ENCODE peak calls at places on chromosome 9, in ten cellular contexts. G is K562, J is suprapubic skin, Z is stomach, C is SK-N-SH, A is transverse colon, R is GM12878, N is H1, H is tibial nerve, D is HepG2. X is an unnamed sample. For H3K27me3, the result is how much of the 10 kb centered on the place peaks cover.

GRCh38 chr9:86075132-86075807 is 24.1 kb downstream of the GOLM1 start:
- DNase-seq in G (no peak), J (no peak), Z (no peak), C (no peak), A (no peak), R (no peak), N (no peak), H (no peak), D (no peak), X (no peak)

GRCh38 chr9:114409103-114409780 is 21.5 kb upstream of the AKNA start:
- DNase-seq in G (no peak), J (no peak), Z (no peak), C (no peak), A (no peak), R (no peak), N (no peak), H (no peak), D (no peak), X (no peak)

GRCh38 chr9:98860871-98861293 is 53.4 kb downstream of the GALNT12 start:
- DNase-seq in G (peak), J (no peak), Z (peak), C (peak), A (peak), R (no peak), N (no peak), H (peak), D (no peak), X (peak)

GRCh38 chr9:134991808-134992754 is 74.4 kb upstream of the FCN1 start:
- DNase-seq in G (no peak), J (peak), Z (no peak), C (no peak), A (no peak), R (no peak), N (no peak), H (no peak), D (no peak), X (peak)

GRCh38 chr9:134485653-134486052 is 155.9 kb upstream of the COL5A1 start:
- DNase-seq in G (no peak), J (no peak), Z (no peak), C (no peak), A (peak), R (peak), N (no peak), H (peak), D (no peak), X (peak)

GRCh38 chr9:111843971-111844370 is 49.2 kb upstream of the SHOC1 start:
- DNase-seq in G (no peak), J (no peak), Z (no peak), C (no peak), A (no peak), R (no peak), N (no peak), H (no peak), D (no peak), X (no peak)

GRCh38 chr9:92432350-92432749 is 8.1 kb upstream of the OMD start:
- DNase-seq in G (no peak), J (no peak), Z (no peak), C (no peak), A (no peak), R (no peak), N (no peak), H (no peak), D (no peak), X (no peak)

GRCh38 chr9:96620832-96621269 is 1.2 kb upstream of the CDC14B start:
- DNase-seq in G (no peak), J (no peak), Z (no peak), C (no peak), A (no peak), R (no peak), N (peak), H (no peak), D (peak), X (no peak)

GRCh38 chr9:93670208-93671029 is 94.0 kb downstream of the PHF2 start:
- DNase-seq in G (no peak), J (peak), Z (peak), C (peak), A (peak), R (no peak), N (no peak), H (peak), D (no peak), X (peak)

GRCh38 chr9:113640418-113640817 is 176.9 kb downstream of the RGS3 start:
- DNase-seq in G (no peak), J (peak), Z (no peak), C (no peak), A (no peak), R (no peak), N (no peak), H (no peak), D (no peak), X (peak)

GRCh38 chr9:125432715-125433385 is 171.2 kb downstream of the GAPVD1 start:
- DNase-seq in G (no peak), J (peak), Z (no peak), C (no peak), A (no peak), R (no peak), N (no peak), H (no peak), D (no peak), X (peak)

GRCh38 chr9:137786511-137786920 is 91.1 kb upstream of the CACNA1B start:
- DNase-seq in G (no peak), J (no peak), Z (no peak), C (no peak), A (no peak), R (no peak), N (no peak), H (no peak), D (no peak), X (peak)

GRCh38 chr9:81242866-81243265 is 446.5 kb downstream of the TLE1 start:
- DNase-seq in G (no peak), J (no peak), Z (no peak), C (no peak), A (no peak), R (no peak), N (no peak), H (no peak), D (no peak), X (no peak)

GRCh38 chr9:77678136-77678535 is 30.0 kb upstream of the GNA14 start:
- DNase-seq in G (no peak), J (no peak), Z (no peak), C (no peak), A (no peak), R (no peak), N (peak), H (no peak), D (no peak), X (peak)

DNA sequence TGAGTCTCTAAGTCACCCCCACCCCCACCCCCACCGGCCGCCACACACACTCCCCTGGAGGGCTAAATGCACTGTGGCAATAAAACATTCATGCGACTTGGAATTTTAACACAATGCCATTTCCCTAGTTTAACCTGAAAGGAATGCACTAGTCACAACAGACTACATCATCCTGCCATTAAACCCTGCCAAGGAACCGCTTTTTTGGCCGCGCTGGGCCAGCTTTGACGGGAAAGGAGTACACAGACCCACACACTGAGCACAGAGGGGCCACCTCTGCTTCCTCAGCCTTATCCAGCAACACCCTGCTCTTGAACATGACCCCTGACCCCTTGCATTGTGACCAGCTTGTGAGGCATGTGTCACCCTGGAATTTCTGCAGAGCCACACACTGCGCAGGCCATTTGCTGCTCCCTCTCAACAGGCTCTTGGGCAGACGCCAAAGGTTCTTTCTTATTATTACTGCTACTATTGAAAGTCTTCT is 165.3 kb downstream of the BNC2 start:
- DNase-seq in G (peak), J (peak), Z (peak), C (peak), A (peak), R (no peak), N (peak), H (peak), D (no peak), X (peak)
- TF ChIP-seq EP300 in G (no peak), J (no peak), Z (peak), C (peak), A (peak), R (no peak), N (no peak), H (peak), D (no peak), X (peak)

GRCh38 chr9:132099184-132099583 is 19.5 kb upstream of the MED27 start:
- DNase-seq in G (no peak), J (no peak), Z (no peak), C (peak), A (no peak), R (no peak), N (no peak), H (no peak), D (no peak), X (no peak)
- H3K27me3 ChIP-seq in G (under half), J (under half), Z (under half), C (under half), A (under half), R (under half), N (under half), H (under half), D (under half), X (under half)

GRCh38 chr9:123426406-123426805 is 70.4 kb downstream of the CRB2 start:
- DNase-seq in G (no peak), J (peak), Z (peak), C (no peak), A (no peak), R (peak), N (no peak), H (no peak), D (no peak), X (no peak)
- TF ChIP-seq EP300 in G (no peak), J (no peak), Z (no peak), C (no peak), A (no peak), R (no peak), N (no peak), H (no peak), D (no peak), X (no peak)

GRCh38 chr9:21970800-21971620 is 23.2 kb downstream of the CDKN2A start:
- DNase-seq in G (no peak), J (no peak), Z (no peak), C (no peak), A (no peak), R (no peak), N (peak), H (no peak), D (no peak), X (no peak)

GRCh38 chr9:21970001-21970799 is 24.0 kb downstream of the CDKN2A start:
- DNase-seq in G (no peak), J (no peak), Z (no peak), C (no peak), A (no peak), R (no peak), N (peak), H (no peak), D (no peak), X (no peak)

GRCh38 chr9:21968331-21969010 is 25.7 kb downstream of the CDKN2A start:
- DNase-seq in G (no peak), J (peak), Z (no peak), C (peak), A (no peak), R (no peak), N (peak), H (no peak), D (no peak), X (no peak)

GRCh38 chr9:21967707-21968106 is 26.5 kb downstream of the CDKN2A start:
- DNase-seq in G (no peak), J (no peak), Z (no peak), C (no peak), A (no peak), R (no peak), N (no peak), H (no peak), D (no peak), X (no peak)

GRCh38 chr9:21969011-21969935 is 24.9 kb downstream of the CDKN2A start:
- DNase-seq in G (no peak), J (no peak), Z (no peak), C (no peak), A (no peak), R (no peak), N (no peak), H (no peak), D (no peak), X (no peak)
- H3K27me3 ChIP-seq in G (under half), J (half or more), Z (half or more), C (half or more), A (half or more), R (under half), N (half or more), H (half or more), D (under half), X (half or more)

DNA sequence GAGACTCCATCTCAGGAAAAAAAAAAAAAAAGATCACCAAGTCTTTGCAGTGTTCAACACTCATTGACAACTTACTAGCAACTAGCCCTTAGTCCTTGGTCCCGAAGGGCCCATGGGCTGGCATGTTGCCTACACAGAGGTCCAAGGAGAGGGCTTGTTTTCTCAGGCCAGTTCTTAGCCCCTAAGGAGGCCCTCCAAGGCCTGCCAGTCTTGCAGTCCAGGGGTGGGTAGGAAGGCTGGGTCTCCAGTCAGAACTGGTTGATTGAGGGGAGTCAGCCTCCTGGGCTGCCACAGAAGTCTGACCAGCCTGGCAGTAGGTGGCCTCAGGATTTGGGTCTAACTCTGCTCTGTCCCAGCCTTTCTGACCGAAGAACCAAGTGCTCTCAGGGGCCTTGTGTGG is 32.7 kb downstream of the IER5L start:
- DNase-seq in G (no peak), J (no peak), Z (no peak), C (no peak), A (no peak), R (no peak), N (no peak), H (no peak), D (no peak), X (no peak)
- TF ChIP-seq EP300 in G (no peak), J (no peak), Z (no peak), C (no peak), A (no peak), R (no peak), N (no peak), H (no peak), D (no peak), X (no peak)

GRCh38 chr9:73259086-73259696 is 107.5 kb downstream of the ANXA1 start:
- DNase-seq in G (no peak), J (no peak), Z (no peak), C (no peak), A (no peak), R (no peak), N (no peak), H (no peak), D (no peak), X (no peak)
- H3K27me3 ChIP-seq in G (under half), J (under half), Z (under half), C (under half), A (under half), R (under half), N (under half), H (under half), D (under half), X (under half)

DNA sequence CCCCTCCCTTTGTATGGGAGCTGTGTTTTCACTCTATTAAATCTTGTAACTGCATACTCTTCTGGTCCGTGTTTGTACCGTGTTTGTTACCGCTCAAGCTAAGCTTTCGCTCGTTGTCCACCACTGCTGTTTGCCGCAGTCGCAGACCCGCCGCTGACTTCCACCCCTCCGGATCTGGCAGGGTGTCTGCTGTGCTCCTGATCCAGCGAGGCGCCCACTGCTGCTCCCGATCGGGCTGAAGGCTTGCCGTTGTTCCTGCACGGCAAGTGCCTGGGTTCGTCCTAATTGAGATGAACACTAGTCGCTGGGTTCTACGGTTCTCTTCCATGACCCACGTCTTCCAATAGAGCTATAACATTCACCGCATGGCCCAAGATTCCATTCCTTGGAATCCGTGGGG is 6.6 kb upstream of the GNE start:
- DNase-seq in G (no peak), J (no peak), Z (no peak), C (no peak), A (no peak), R (no peak), N (no peak), H (no peak), D (no peak), X (no peak)
- TF ChIP-seq EP300 in G (no peak), J (no peak), Z (no peak), C (no peak), A (no peak), R (no peak), N (no peak), H (no peak), D (no peak), X (no peak)

GRCh38 chr9:126630458-126631237 is 16.9 kb downstream of the LMX1B start:
- DNase-seq in G (no peak), J (no peak), Z (no peak), C (no peak), A (no peak), R (no peak), N (no peak), H (no peak), D (no peak), X (no peak)

GRCh38 chr9:126626117-126627022 is 12.6 kb downstream of the LMX1B start:
- DNase-seq in G (no peak), J (no peak), Z (no peak), C (no peak), A (no peak), R (no peak), N (peak), H (no peak), D (no peak), X (no peak)

GRCh38 chr9:126631254-126631653 is 17.5 kb downstream of the LMX1B start:
- DNase-seq in G (no peak), J (no peak), Z (no peak), C (no peak), A (no peak), R (no peak), N (no peak), H (no peak), D (no peak), X (no peak)

GRCh38 chr9:126628146-126628545 is 14.4 kb downstream of the LMX1B start:
- DNase-seq in G (no peak), J (no peak), Z (no peak), C (peak), A (no peak), R (no peak), N (no peak), H (no peak), D (no peak), X (no peak)

DNA sequence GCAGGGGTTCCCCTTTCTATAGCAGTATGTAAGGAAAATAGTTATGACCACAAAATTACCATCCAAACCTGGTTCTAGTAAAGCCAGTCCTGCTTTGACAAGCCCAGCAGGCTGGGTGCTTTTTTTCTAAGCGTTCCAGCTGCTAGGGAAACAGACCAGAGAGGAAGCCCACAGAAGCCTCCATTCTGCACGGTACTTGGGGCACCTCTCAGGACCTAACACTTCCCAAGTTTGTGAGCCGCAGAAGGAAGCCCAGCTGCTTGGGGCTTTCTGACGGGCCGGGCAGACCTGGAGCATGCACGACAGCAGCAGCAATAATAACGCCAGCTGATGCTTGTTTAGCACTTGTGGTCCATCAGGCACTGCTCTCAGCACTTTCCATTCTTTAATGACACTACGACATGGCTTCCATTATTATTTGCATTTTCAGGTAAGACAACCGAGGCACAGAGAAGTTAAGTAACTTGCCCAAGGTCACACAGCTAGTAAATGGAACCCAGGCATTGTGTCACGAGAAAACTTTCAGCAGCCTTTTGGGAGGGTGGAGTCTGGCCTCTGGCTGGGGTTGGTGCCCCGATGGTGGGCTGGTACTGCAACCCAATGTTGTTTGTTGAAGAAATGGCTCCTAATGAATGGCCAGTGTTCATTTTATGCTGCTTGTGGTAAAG is 15.4 kb downstream of the LMX1B start:
- DNase-seq in G (no peak), J (no peak), Z (no peak), C (no peak), A (no peak), R (no peak), N (no peak), H (no peak), D (no peak), X (no peak)
- H3K27me3 ChIP-seq in G (half or more), J (half or more), Z (half or more), C (half or more), A (half or more), R (under half), N (half or more), H (half or more), D (under half), X (half or more)

X was measured in sigmoid colon.